ENCODE peak calls at places on chromosomes 4 and X, in five cellular contexts. L, T, A, D and S are unnamed samples.

GRCh38 chr4:37982736-37983135 is 22.5 kb downstream of the PTTG2 start:
- ATAC-seq in A (no peak), L (no peak), D (no peak), T (no peak), S (no peak)

GRCh38 chr4:7771056-7771455 is 168.6 kb downstream of the AFAP1 start:
- ATAC-seq in A (no peak), D (no peak), T (no peak), L (no peak), S (no peak)

GRCh38 chrX:98405376-98405775 is 1521.7 kb downstream of the RPA4 start:
- ATAC-seq in T (no peak), L (peak), D (no peak), A (no peak), S (no peak)

GRCh38 chr4:99447079-99447478 is 11.9 kb upstream of the ADH7 start:
- ATAC-seq in D (no peak), A (no peak), L (peak), T (no peak), S (no peak)

GRCh38 chrX:149650162-149650561 is 18.6 kb upstream of the TMEM185A start:
- ATAC-seq in T (no peak), A (no peak), L (no peak), D (no peak), S (no peak)

GRCh38 chrX:57918750-57919436 is 8.6 kb upstream of the ZXDA start:
- ATAC-seq in L (peak), T (peak), D (peak), A (peak), S (peak)

GRCh38 chr4:83552924-83553323 is 17.0 kb downstream of the GPAT3 start:
- ATAC-seq in A (no peak), T (no peak), D (peak), L (no peak), S (no peak)

GRCh38 chr4:1842993-1843448 is 12.9 kb downstream of the LETM1 start:
- ATAC-seq in T (no peak), L (no peak), D (no peak), A (peak), S (no peak)

GRCh38 chrX:109740076-109740809 is 7.2 kb upstream of the ACSL4 start:
- ATAC-seq in D (peak), A (peak), T (peak), L (peak), S (peak)

GRCh38 chr4:181582595-181582994 is 660.6 kb upstream of the TENM3 start:
- ATAC-seq in A (no peak), D (no peak), T (no peak), L (no peak), S (no peak)

GRCh38 chrX:1403228-1403627 is 11.3 kb upstream of the SLC25A6 start:
- ATAC-seq in D (no peak), T (no peak), A (no peak), L (no peak), S (no peak)

GRCh38 chrX:1401611-1402430 is 9.9 kb upstream of the SLC25A6 start:
- ATAC-seq in D (no peak), A (no peak), L (no peak), T (peak), S (no peak)

GRCh38 chrX:1398431-1399340 is 6.8 kb upstream of the SLC25A6 start:
- ATAC-seq in T (peak), L (no peak), D (no peak), A (no peak), S (peak)

GRCh38 chrX:1400049-1400448 is 8.1 kb upstream of the SLC25A6 start:
- ATAC-seq in T (no peak), A (no peak), L (no peak), D (no peak), S (no peak)

GRCh38 chrX:1400731-1401471 is 9.0 kb upstream of the SLC25A6 start:
- ATAC-seq in L (no peak), D (peak), A (no peak), T (peak), S (no peak)
- H3K27ac ChIP-seq in L (no peak), D (no peak), A (no peak), T (peak), S (no peak)

GRCh38 chrX:51743179-51743957 is at the start of gene GSPT2:
- ATAC-seq in T (no peak), A (peak), D (peak), L (peak), S (peak)
- TF ChIP-seq POLR2A in T (no peak), A (no peak), D (peak), L (peak), S (no peak)

GRCh38 chr4:26859762-26860156 is 882 bp upstream of the STIM2 start:
- ATAC-seq in D (no peak), A (no peak), L (no peak), T (no peak), S (no peak)

GRCh38 chr4:26860922-26861433 is 337 bp downstream of the STIM2 start:
- ATAC-seq in A (peak), T (peak), D (peak), L (peak), S (peak)

GRCh38 chr4:26862381-26862915 is 1.8 kb downstream of the STIM2 start:
- ATAC-seq in L (no peak), T (no peak), A (no peak), D (no peak), S (no peak)

GRCh38 chr4:26860157-26860921 is at the start of gene STIM2:
- ATAC-seq in D (peak), L (peak), A (peak), T (peak), S (peak)

GRCh38 chr4:26861434-26862186 is 969 bp downstream of the STIM2 start:
- ATAC-seq in T (peak), A (peak), D (peak), L (peak), S (peak)
- H3K27ac ChIP-seq in T (peak), A (peak), D (peak), L (peak), S (peak)

GRCh38 chr4:145797278-145797677 is 117.3 kb downstream of the C4orf51 start:
- ATAC-seq in D (no peak), A (no peak), T (no peak), L (no peak), S (no peak)

GRCh38 chr4:145796338-145796737 is 116.4 kb downstream of the C4orf51 start:
- ATAC-seq in T (no peak), D (no peak), A (no peak), L (no peak), S (no peak)

GRCh38 chr4:145804134-145804533 is 124.2 kb downstream of the C4orf51 start:
- ATAC-seq in L (peak), D (no peak), A (peak), T (peak), S (peak)

GRCh38 chr4:145795535-145795934 is 115.6 kb downstream of the C4orf51 start:
- ATAC-seq in A (no peak), L (no peak), T (no peak), D (no peak), S (no peak)

DNA sequence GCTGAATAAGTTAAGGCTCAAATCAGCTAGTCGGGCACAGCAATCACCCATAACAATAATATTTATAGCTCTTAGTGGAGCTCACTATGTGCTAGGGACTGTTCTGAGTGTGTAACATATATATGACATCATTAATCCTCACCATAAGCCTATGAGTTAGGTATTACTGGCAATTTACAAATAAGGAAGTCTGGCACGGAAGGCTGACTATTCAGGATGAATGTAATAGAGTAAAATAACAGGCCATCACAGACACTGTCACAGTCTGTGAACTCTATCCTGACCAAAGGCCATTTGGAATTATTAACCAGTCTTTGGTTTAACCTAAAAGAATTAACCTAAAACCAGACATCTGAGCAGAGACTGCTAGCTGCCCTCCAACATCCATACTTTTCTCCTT is 119.3 kb downstream of the C4orf51 start:
- ATAC-seq in L (no peak), T (no peak), A (no peak), D (no peak), S (no peak)
- TF ChIP-seq POLR2A in L (no peak), T (no peak), A (no peak), D (no peak), S (no peak)

DNA sequence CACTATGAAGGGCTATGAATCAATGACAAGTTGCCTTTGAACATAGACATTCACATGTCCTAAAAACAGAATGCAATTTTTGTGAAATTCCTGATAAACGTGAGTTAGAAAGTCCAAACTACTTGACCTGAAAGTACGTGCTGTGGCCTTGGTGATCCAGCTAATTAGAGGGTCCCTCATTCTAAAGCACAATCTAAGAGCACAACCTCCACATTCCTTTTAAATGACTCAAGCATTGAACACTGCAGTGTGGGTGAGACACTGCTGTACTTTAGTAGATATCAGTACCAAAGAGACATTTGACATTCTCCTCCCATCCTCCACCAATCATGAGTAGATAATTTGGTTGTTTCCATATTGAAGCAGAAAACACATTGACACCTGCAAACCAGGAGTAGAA is 73.5 kb downstream of the FAM47B start:
- ATAC-seq in D (no peak), L (no peak), T (no peak), A (no peak), S (no peak)
- H3K27ac ChIP-seq in D (no peak), L (no peak), T (no peak), A (no peak), S (no peak)

DNA sequence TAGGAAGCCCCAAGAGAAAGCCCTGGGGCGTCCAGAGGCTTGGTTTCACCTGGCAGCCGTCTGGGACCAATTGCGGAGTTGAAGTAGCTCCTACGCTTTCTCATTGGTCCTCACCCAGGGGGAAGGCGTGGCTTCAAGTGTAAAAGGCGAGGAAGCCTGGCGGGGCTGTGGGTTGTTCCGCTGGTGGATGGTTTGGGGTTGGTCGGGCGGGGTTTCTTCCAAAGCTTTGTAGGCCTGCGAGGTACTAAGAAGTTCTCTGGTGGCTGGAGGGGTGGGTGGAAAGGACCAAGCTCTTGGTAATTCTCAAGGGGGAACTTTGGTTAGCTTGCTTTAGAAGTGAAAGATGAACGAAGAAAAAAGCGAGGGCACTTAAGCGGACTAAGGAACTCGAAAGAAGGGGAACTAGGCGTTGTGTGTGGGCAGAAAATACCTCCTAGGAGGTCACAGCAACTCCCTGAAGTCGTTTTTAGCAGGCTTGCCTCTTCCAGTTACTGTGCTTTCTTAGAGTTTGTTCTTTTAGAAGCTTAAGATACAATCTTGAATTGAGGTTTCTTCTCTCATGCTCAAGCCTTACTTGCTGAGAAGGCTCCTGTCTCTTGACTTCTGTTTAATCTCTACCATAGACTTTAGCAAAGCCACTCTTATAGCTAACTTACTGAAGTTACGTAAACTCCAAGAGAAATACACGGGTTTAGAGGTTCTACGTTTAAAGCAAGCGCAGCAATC is 36.7 kb downstream of the CCNG2 start:
- ATAC-seq in A (peak), L (no peak), T (no peak), D (peak), S (peak)
- TF ChIP-seq POLR2A in A (no peak), L (peak), T (no peak), D (no peak), S (no peak)